ENCODE peak calls at places on chromosomes 2 and 18, in five cellular contexts. M is breast epithelium, V is A549, C is HepG2, N is NB4. S is an unnamed sample.

GRCh38 chr2:206158563-206159345 is 490 bp downstream of the NDUFS1 start:
- DNase-seq in N (peak), M (no peak), C (peak), V (peak), S (no peak)

GRCh38 chr18:21085579-21086161 is 25.9 kb downstream of the ROCK1 start:
- DNase-seq in C (no peak), V (no peak), M (no peak), N (no peak), S (no peak)

GRCh38 chr2:42142476-42143184 is 26.5 kb upstream of the EML4 start:
- DNase-seq in V (peak), M (no peak), C (peak), N (peak), S (no peak)

GRCh38 chr18:63253428-63254372 is 65.9 kb downstream of the BCL2 start:
- DNase-seq in V (no peak), C (no peak), M (no peak), N (no peak), S (no peak)

GRCh38 chr2:64698068-64698645 is 44.4 kb upstream of the SERTAD2 start:
- DNase-seq in V (no peak), C (no peak), N (no peak), M (no peak), S (no peak)

GRCh38 chr2:9782197-9782719 is 61.0 kb upstream of the TAF1B start:
- DNase-seq in M (peak), V (peak), N (no peak), C (no peak), S (no peak)

GRCh38 chr2:72822794-72823193 is 3.0 kb downstream of the EXOC6B start:
- DNase-seq in M (no peak), C (no peak), V (no peak), N (no peak), S (no peak)

GRCh38 chr2:11842324-11842723 is 95.9 kb downstream of the LPIN1 start:
- DNase-seq in M (no peak), N (no peak), C (no peak), V (no peak), S (no peak)

GRCh38 chr2:226726546-226726945 is 73.1 kb downstream of the IRS1 start:
- DNase-seq in N (no peak), V (no peak), C (no peak), M (no peak), S (no peak)

GRCh38 chr2:72415256-72415655 is 267.6 kb upstream of the CYP26B1 start:
- DNase-seq in V (no peak), M (no peak), C (no peak), N (no peak), S (no peak)

GRCh38 chr2:210963386-210963785 is 407.0 kb downstream of the CPS1 start:
- DNase-seq in V (no peak), C (peak), N (no peak), M (no peak), S (no peak)

GRCh38 chr18:77063256-77063655 is 69.3 kb downstream of the MBP start:
- DNase-seq in M (no peak), N (peak), C (no peak), V (no peak), S (peak)

GRCh38 chr2:234395801-234396478 is 100.9 kb downstream of the ARL4C start:
- DNase-seq in C (no peak), M (no peak), V (no peak), N (no peak), S (no peak)

GRCh38 chr2:201261471-201261870 is 1.1 kb downstream of the CASP8 start:
- DNase-seq in C (no peak), V (no peak), M (no peak), N (peak), S (no peak)

GRCh38 chr2:158990397-158991209 is 22.2 kb downstream of the TANC1 start:
- DNase-seq in M (no peak), N (no peak), V (peak), C (no peak), S (no peak)

GRCh38 chr2:111100765-111101162 is 19.9 kb upstream of the BCL2L11 start:
- DNase-seq in C (no peak), M (no peak), V (peak), N (peak), S (no peak)

GRCh38 chr2:219400562-219400961 is 12.8 kb upstream of the DNPEP start:
- DNase-seq in N (no peak), C (no peak), V (no peak), M (no peak), S (no peak)

GRCh38 chr2:46273919-46274318 is 23.3 kb upstream of the EPAS1 start:
- DNase-seq in C (no peak), M (no peak), N (no peak), V (peak), S (no peak)

GRCh38 chr18:23568265-23568664 is 18.0 kb downstream of the NPC1 start:
- DNase-seq in C (no peak), V (no peak), N (no peak), M (no peak), S (no peak)

GRCh38 chr2:190344275-190344827 is 962 bp downstream of the INPP1 start:
- DNase-seq in M (no peak), N (peak), C (peak), V (peak), S (no peak)

GRCh38 chr2:232537079-232537478 is 2.4 kb upstream of the CHRNG start:
- DNase-seq in C (peak), N (peak), V (peak), M (no peak), S (no peak)

GRCh38 chr2:166614027-166614426 is 120.0 kb upstream of the SCN7A start:
- DNase-seq in M (no peak), N (no peak), V (no peak), C (no peak), S (no peak)

GRCh38 chr2:120287183-120288015 is 34.7 kb downstream of the RALB start:
- DNase-seq in V (peak), C (no peak), M (no peak), N (peak), S (no peak)

GRCh38 chr2:240909216-240909974 is 3.3 kb downstream of the CROCC2 start:
- DNase-seq in M (no peak), C (no peak), V (no peak), N (no peak), S (no peak)

GRCh38 chr2:118340103-118340502 is 251.8 kb downstream of the INSIG2 start:
- DNase-seq in N (no peak), V (no peak), C (no peak), M (no peak), S (no peak)

GRCh38 chr2:158542577-158542976 is 85.8 kb downstream of the PKP4 start:
- DNase-seq in M (no peak), C (no peak), V (no peak), N (no peak), S (no peak)

GRCh38 chr2:66235408-66235807 is 199.5 kb upstream of the MEIS1 start:
- DNase-seq in V (no peak), M (no peak), N (no peak), C (no peak), S (no peak)
- H3K4me3 ChIP-seq in V (no peak), M (no peak), N (no peak), C (no peak), S (no peak)

GRCh38 chr2:25421746-25422431 is 80.2 kb upstream of the DNMT3A start:
- DNase-seq in V (no peak), N (no peak), M (no peak), C (peak), S (no peak)
- TF ChIP-seq POLR2A in V (no peak), N (no peak), M (no peak), C (no peak), S (no peak)

DNA sequence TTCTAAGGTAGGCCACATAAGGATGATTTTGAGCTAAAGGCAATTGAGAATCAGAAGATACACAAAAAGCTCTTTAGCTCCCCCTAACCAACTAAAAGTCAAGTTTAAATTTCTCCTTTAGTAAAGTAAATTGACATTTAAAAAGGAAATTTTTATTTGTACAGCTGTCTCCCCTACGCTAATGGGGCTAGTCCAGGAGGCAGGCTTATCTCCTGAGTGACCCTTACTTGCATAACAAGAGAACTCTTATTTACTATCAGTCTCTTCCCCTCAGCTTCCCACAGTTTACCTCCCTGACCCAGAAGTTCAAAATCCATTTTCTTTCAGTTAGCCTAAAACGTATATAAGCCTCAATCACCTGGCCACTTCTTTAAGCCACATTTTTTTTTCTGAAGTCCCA is 1002.8 kb upstream of the NRXN1 start:
- DNase-seq in M (no peak), N (no peak), C (no peak), V (no peak), S (no peak)
- TF ChIP-seq CTCF in M (no peak), N (no peak), C (no peak), V (no peak), S (no peak)

GRCh38 chr2:37856101-37856751 is 68.9 kb upstream of the RMDN2 start:
- DNase-seq in C (no peak), M (no peak), N (no peak), V (no peak), S (no peak)
- H3K4me3 ChIP-seq in C (no peak), M (peak), N (no peak), V (no peak), S (no peak)

GRCh38 chr2:128424406-128424805 is 105.7 kb upstream of the HS6ST1 start:
- DNase-seq in V (no peak), C (no peak), N (no peak), M (no peak), S (peak)

GRCh38 chr2:128427356-128427755 is 108.7 kb upstream of the HS6ST1 start:
- DNase-seq in C (no peak), V (no peak), N (no peak), M (peak), S (peak)

GRCh38 chr2:128425216-128425615 is 106.5 kb upstream of the HS6ST1 start:
- DNase-seq in N (no peak), V (no peak), C (no peak), M (no peak), S (peak)

GRCh38 chr2:128424806-128425205 is 106.1 kb upstream of the HS6ST1 start:
- DNase-seq in V (no peak), N (no peak), C (no peak), M (no peak), S (no peak)

DNA sequence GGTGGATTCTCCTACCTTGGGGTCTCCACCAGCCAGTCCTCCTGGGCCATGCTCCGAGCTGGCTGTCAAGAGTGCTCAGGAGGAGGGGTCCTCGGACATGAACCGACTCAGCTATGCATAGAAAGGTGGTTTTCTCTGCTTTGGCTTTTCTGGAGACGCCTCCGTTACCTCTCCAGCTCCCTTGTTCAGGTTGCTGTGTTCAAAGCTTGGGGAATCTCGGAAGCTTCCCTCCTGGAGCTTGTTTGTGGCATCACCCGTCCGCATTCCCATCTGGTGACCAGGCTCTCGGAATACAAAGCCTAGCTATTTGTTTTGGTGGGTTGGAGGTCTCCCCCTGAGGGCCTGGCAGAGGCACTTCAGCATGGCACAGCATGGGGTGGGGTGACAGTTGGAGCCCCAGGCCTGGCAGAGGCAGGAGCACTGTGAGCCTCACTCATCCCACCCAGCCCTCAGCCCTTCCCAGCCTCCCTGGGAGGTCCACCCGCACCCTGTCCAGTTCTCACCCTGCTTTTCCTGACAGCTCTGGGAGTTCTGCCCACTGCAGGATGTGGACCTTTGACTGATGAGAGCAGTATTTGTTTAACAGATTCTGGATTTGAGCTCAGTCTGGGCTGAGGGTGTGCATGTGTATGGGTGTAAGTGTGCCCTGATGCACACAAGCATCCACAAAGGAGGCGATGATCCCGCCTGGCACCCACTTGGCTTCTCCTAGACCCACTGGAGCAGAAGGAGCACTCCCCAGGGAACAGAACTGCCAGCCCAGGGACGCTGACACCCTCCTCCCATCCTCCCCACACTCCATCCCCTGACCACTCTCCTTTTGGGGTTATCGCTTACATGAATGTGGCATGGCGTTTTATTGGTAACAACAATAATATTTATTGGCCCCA is 107.3 kb upstream of the HS6ST1 start:
- DNase-seq in M (peak), V (peak), C (no peak), N (no peak), S (no peak)
- TF ChIP-seq POLR2A in M (no peak), V (no peak), C (no peak), N (no peak), S (no peak)